ENCODE peak calls at places on chromosomes 1 and 21, in six cellular contexts. K is Calu3; D is WERI-Rb-1; T is GM06990; Q is esophagus squamous epithelium; X is CD8-positive, alpha-beta T cell. V is an unnamed sample.

GRCh38 chr1:63759778-63760177 is 14.0 kb upstream of the ROR1 start:
- DNase-seq in K (no peak), D (no peak), T (no peak), Q (no peak), X (no peak), V (no peak)

GRCh38 chr1:66506393-66506687 is 27.6 kb upstream of the SGIP1 start:
- DNase-seq in K (no peak), D (no peak), T (no peak), Q (no peak), X (no peak), V (no peak)

GRCh38 chr1:29282924-29283803 is 46.8 kb downstream of the PTPRU start:
- DNase-seq in K (peak), D (peak), T (peak), Q (no peak), X (no peak), V (peak)

GRCh38 chr1:206672011-206672688 is 12.6 kb upstream of the MAPKAPK2 start:
- DNase-seq in K (no peak), D (no peak), T (no peak), Q (no peak), X (no peak), V (no peak)

GRCh38 chr1:208272713-208273112 is 28.5 kb upstream of the PLXNA2 start:
- DNase-seq in K (no peak), D (peak), T (no peak), Q (no peak), X (no peak), V (no peak)

GRCh38 chr21:42041246-42041645 is 29.9 kb upstream of the UMODL1 start:
- DNase-seq in K (no peak), D (no peak), T (no peak), Q (no peak), X (no peak), V (no peak)

GRCh38 chr1:6317101-6317760 is 56.3 kb upstream of the GPR153 start:
- DNase-seq in K (no peak), D (no peak), T (no peak), Q (no peak), X (no peak), V (no peak)

GRCh38 chr1:45953934-45954333 is 150.5 kb downstream of the MAST2 start:
- DNase-seq in K (no peak), D (no peak), T (no peak), Q (no peak), X (no peak), V (no peak)

GRCh38 chr1:24745711-24746582 is 700 bp downstream of the CLIC4 start:
- DNase-seq in K (peak), D (no peak), T (peak), Q (no peak), X (peak), V (peak)

GRCh38 chr21:44064852-44065403 is 42.3 kb upstream of the PWP2 start:
- DNase-seq in K (no peak), D (no peak), T (no peak), Q (no peak), X (no peak), V (no peak)

GRCh38 chr1:27668808-27669723 is 2.9 kb downstream of the IFI6 start:
- DNase-seq in K (peak), D (peak), T (peak), Q (no peak), X (peak), V (peak)

GRCh38 chr21:41606706-41607105 is 98.7 kb upstream of the TMPRSS2 start:
- DNase-seq in K (no peak), D (no peak), T (no peak), Q (no peak), X (no peak), V (no peak)

GRCh38 chr1:226542623-226543103 is 5.9 kb upstream of the STUM start:
- DNase-seq in K (no peak), D (no peak), T (no peak), Q (no peak), X (no peak), V (no peak)

GRCh38 chr1:156114919-156115513 is 505 bp downstream of the LMNA start:
- DNase-seq in K (no peak), D (peak), T (peak), Q (no peak), X (no peak), V (peak)

GRCh38 chr1:232145768-232146167 is 484.2 kb downstream of the SIPA1L2 start:
- DNase-seq in K (no peak), D (no peak), T (no peak), Q (no peak), X (no peak), V (no peak)

GRCh38 chr1:27555700-27556424 is 48.1 kb downstream of the AHDC1 start:
- DNase-seq in K (no peak), D (no peak), T (peak), Q (no peak), X (no peak), V (no peak)

GRCh38 chr1:149931212-149931805 is 3.7 kb upstream of the SF3B4 start:
- DNase-seq in K (no peak), D (no peak), T (no peak), Q (no peak), X (no peak), V (no peak)

GRCh38 chr1:226920446-226920894 is 19.6 kb upstream of the COQ8A start:
- DNase-seq in K (no peak), D (no peak), T (no peak), Q (no peak), X (no peak), V (no peak)

GRCh38 chr1:117093870-117094621 is 27.5 kb downstream of the TRIM45 start:
- DNase-seq in K (peak), D (no peak), T (no peak), Q (no peak), X (no peak), V (no peak)

GRCh38 chr1:214451591-214451990 is 99.8 kb downstream of the PTPN14 start:
- DNase-seq in K (no peak), D (no peak), T (no peak), Q (no peak), X (no peak), V (no peak)

GRCh38 chr21:44011123-44011773 is 861 bp upstream of the TRAPPC10 start:
- DNase-seq in K (no peak), D (peak), T (no peak), Q (no peak), X (no peak), V (no peak)

GRCh38 chr1:111274653-111275052 is 16.0 kb upstream of the CHIA start:
- DNase-seq in K (no peak), D (no peak), T (peak), Q (no peak), X (no peak), V (no peak)

GRCh38 chr21:14677023-14677422 is 130.9 kb upstream of the SAMSN1 start:
- DNase-seq in K (no peak), D (no peak), T (no peak), Q (no peak), X (no peak), V (no peak)

GRCh38 chr1:36531833-36532232 is 49.1 kb upstream of the CSF3R start:
- DNase-seq in K (no peak), D (no peak), T (no peak), Q (no peak), X (no peak), V (no peak)

GRCh38 chr1:160550572-160551034 is 27.5 kb upstream of the SLAMF6 start:
- DNase-seq in K (no peak), D (peak), T (no peak), Q (no peak), X (peak), V (no peak)

DNA sequence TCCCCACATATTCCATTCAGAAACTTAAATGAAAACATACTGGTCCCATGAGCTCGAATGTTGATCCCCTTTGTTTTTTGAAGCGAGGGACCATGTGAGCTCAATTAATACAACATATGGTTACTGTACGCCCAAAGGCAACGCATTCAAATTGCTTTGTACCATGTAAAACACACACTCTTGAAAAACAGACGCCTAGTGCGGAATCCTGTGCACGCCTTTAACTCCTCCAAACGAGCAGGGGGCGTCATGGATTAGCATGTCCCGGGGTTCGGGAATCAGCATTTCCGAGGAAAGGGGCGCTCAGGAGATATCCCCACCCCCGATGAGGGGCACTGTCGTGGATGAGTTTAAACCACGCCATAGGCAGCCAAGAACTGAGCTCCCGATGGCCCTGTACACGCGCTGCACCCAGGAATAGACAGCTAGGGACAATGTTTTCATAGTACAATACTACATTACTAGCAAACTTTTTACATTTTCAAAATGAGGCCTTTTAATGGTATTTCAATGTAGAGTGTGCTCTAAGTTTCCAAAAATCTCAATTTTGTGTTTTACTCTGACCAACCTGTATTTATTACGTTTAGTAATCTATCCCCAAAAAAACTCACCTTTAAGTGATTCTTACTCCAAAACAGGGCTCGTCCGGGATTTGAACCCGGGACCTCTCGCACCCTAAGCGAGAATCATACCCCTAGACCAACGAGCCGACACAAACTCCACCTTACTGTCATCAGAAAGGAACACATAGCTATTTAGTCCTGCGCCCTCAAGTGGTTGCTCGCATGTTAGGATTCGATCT is 6.7 kb upstream of the MPZL1 start:
- DNase-seq in K (peak), D (peak), T (peak), Q (no peak), X (peak), V (peak)
- TF ChIP-seq CTCF in K (peak), D (peak), T (peak), Q (peak), X (peak), V (peak)

GRCh38 chr1:19374926-19375325 is 62.8 kb downstream of the SLC66A1 start:
- DNase-seq in K (no peak), D (no peak), T (no peak), Q (no peak), X (no peak), V (no peak)

GRCh38 chr1:19373206-19374126 is 61.3 kb downstream of the SLC66A1 start:
- DNase-seq in K (no peak), D (no peak), T (no peak), Q (no peak), X (no peak), V (no peak)

GRCh38 chr1:19372602-19373001 is 60.5 kb downstream of the SLC66A1 start:
- DNase-seq in K (no peak), D (no peak), T (no peak), Q (no peak), X (no peak), V (no peak)

GRCh38 chr1:19375621-19376020 is 63.5 kb downstream of the SLC66A1 start:
- DNase-seq in K (no peak), D (no peak), T (no peak), Q (no peak), X (no peak), V (no peak)

GRCh38 chr1:19374402-19374801 is 62.3 kb downstream of the SLC66A1 start:
- DNase-seq in K (no peak), D (peak), T (no peak), Q (no peak), X (no peak), V (peak)
- TF ChIP-seq CTCF in K (no peak), D (peak), T (no peak), Q (peak), X (no peak), V (peak)

DNA sequence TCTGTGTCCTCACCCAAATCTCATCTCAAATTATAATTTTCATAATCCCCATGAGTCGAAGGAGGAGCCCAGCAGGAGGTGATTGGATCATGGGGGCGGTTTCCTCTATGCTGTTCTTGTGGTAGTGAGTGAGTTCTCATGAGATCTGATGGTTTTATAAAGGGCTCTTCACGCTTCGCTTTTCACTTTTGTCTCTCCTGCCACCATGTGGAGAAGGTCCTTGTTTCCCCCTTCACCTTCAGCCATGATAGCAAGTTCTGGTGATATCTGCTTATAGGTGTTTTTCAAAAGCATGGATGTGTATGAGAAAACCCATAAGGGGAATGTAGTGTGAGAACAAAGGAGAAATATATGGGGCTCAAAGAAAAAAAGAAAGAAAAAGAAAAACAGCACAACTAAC is 405.9 kb upstream of the RGS18 start:
- DNase-seq in K (no peak), D (no peak), T (no peak), Q (no peak), X (no peak), V (no peak)
- TF ChIP-seq CTCF in K (no peak), D (no peak), T (no peak), Q (no peak), X (no peak), V (no peak)

GRCh38 chr1:22186316-22186715 is 43.4 kb upstream of the WNT4 start:
- DNase-seq in K (no peak), D (no peak), T (no peak), Q (no peak), X (no peak), V (no peak)

GRCh38 chr1:22188914-22189313 is 46.0 kb upstream of the WNT4 start:
- DNase-seq in K (no peak), D (no peak), T (no peak), Q (no peak), X (no peak), V (no peak)

GRCh38 chr1:22184892-22185612 is 42.2 kb upstream of the WNT4 start:
- DNase-seq in K (peak), D (no peak), T (no peak), Q (no peak), X (no peak), V (no peak)

GRCh38 chr1:22188436-22188835 is 45.5 kb upstream of the WNT4 start:
- DNase-seq in K (no peak), D (no peak), T (no peak), Q (no peak), X (no peak), V (no peak)

DNA sequence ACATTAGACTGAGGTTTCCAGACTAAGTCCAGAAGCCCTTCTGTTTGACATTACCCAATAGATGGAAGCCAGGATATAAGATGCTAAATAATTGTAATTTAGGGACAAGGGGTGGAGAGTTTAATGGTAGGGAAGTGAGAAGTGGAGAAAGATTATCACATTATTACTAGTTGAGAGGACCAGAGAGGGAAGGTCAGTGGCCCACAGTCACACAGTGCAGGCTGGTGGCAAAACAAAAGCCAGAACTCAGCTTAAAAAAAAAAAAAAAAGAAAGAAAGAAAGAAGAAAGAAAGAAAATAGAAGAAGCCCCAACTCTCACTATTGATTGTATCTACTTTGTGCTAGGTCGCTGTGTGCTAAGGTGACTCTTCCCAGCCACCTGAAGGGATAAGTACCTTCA is 41.6 kb upstream of the WNT4 start:
- DNase-seq in K (no peak), D (no peak), T (no peak), Q (no peak), X (no peak), V (no peak)
- TF ChIP-seq CTCF in K (no peak), D (no peak), T (no peak), Q (no peak), X (no peak), V (no peak)

GRCh38 chr1:189220750-189221149 is 1256.9 kb downstream of the BRINP3 start:
- DNase-seq in K (no peak), D (no peak), T (no peak), Q (no peak), X (no peak), V (no peak)
- TF ChIP-seq CTCF in K (peak), D (no peak), T (peak), Q (no peak), X (no peak), V (peak)

DNA sequence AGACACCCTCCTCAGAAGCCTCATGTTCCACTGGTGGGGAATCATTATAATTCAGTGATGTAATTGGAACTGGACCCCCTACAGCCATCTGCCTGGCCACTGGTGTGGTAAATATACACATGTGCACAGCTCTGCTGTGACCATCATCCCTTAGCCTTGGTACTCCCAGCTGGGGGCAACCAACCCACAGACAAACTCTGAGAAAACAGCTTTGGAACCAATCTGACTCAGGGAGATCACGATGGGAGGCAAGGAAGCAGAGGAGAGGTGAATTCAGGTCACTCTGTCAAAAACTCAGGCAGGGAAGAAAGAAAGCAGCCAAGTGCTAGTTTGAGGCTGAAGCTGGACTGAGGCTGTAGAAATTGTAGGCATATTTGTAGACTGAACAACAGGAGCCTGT is 197.8 kb upstream of the GALNT2 start:
- DNase-seq in K (no peak), D (no peak), T (no peak), Q (no peak), X (no peak), V (no peak)
- TF ChIP-seq CTCF in K (no peak), D (no peak), T (no peak), Q (no peak), X (no peak), V (no peak)

GRCh38 chr1:39214998-39215873 is 10.7 kb downstream of the MACF1 start:
- DNase-seq in K (no peak), D (no peak), T (peak), Q (no peak), X (peak), V (no peak)
- TF ChIP-seq CTCF in K (no peak), D (no peak), T (no peak), Q (no peak), X (no peak), V (no peak)

V was measured in neural crest cell.